ENCODE peak calls at places on chromosome 5, in seven cellular contexts. E is left ventricle myocardium inferior; V is small intestine; H is effector memory CD4-positive, alpha-beta T cell; X is body of pancreas; N is heart left ventricle; K is transverse colon. I is an unnamed sample. For H3K4me1 and H3K36me3, the result is how much of the 10 kb centered on the place peaks cover.

GRCh38 chr5:37668524-37669047 is 171.3 kb downstream of the GDNF start:
- DNase-seq in E (no peak), V (peak), H (no peak), X (peak), N (no peak), K (peak), I (no peak)

GRCh38 chr5:144815131-144815530 is 644.5 kb downstream of the KCTD16 start:
- DNase-seq in E (no peak), V (no peak), H (no peak), X (no peak), N (no peak), K (no peak), I (no peak)

GRCh38 chr5:73740274-73740790 is 114.3 kb downstream of the ARHGEF28 start:
- DNase-seq in E (no peak), V (no peak), H (no peak), X (no peak), N (no peak), K (no peak), I (no peak)

GRCh38 chr5:122182491-122182921 is 53.2 kb downstream of the ZNF474 start:
- DNase-seq in E (peak), V (no peak), H (no peak), X (no peak), N (no peak), K (peak), I (no peak)

GRCh38 chr5:6604946-6605345 is 27.9 kb downstream of the NSUN2 start:
- DNase-seq in E (no peak), V (no peak), H (no peak), X (no peak), N (no peak), K (no peak), I (no peak)

GRCh38 chr5:173178369-173178910 is 34.1 kb downstream of the BNIP1 start:
- DNase-seq in E (no peak), V (peak), H (no peak), X (no peak), N (no peak), K (no peak), I (no peak)

GRCh38 chr5:65307088-65307487 is 174.6 kb downstream of the ADAMTS6 start:
- DNase-seq in E (no peak), V (no peak), H (no peak), X (no peak), N (no peak), K (no peak), I (no peak)

GRCh38 chr5:11164456-11165286 is 403.6 kb upstream of the DAP start:
- DNase-seq in E (no peak), V (no peak), H (no peak), X (no peak), N (no peak), K (no peak), I (no peak)

GRCh38 chr5:135307143-135307903 is 91.7 kb downstream of the MACROH2A1 start:
- DNase-seq in E (no peak), V (no peak), H (no peak), X (no peak), N (no peak), K (no peak), I (no peak)

GRCh38 chr5:142994242-142994641 is 224.1 kb downstream of the ARHGAP26 start:
- DNase-seq in E (no peak), V (no peak), H (no peak), X (no peak), N (no peak), K (no peak), I (no peak)

GRCh38 chr5:1152156-1152555 is 40.3 kb upstream of the SLC12A7 start:
- DNase-seq in E (no peak), V (no peak), H (no peak), X (no peak), N (no peak), K (no peak), I (no peak)

GRCh38 chr5:76591366-76591765 is 31.8 kb downstream of the F2RL2 start:
- DNase-seq in E (no peak), V (no peak), H (no peak), X (no peak), N (no peak), K (no peak), I (no peak)

GRCh38 chr5:55331321-55331720 is 23.5 kb downstream of the MTREX start:
- DNase-seq in E (no peak), V (no peak), H (no peak), X (no peak), N (no peak), K (no peak), I (no peak)

GRCh38 chr5:113846941-113847340 is 333.4 kb downstream of the YTHDC2 start:
- DNase-seq in E (no peak), V (no peak), H (no peak), X (no peak), N (no peak), K (no peak), I (no peak)

GRCh38 chr5:43290726-43291125 is 22.5 kb downstream of the HMGCS1 start:
- DNase-seq in E (no peak), V (no peak), H (no peak), X (no peak), N (no peak), K (no peak), I (no peak)

GRCh38 chr5:97243352-97243751 is 60.3 kb upstream of the RIOK2 start:
- DNase-seq in E (no peak), V (no peak), H (no peak), X (no peak), N (no peak), K (no peak), I (no peak)

GRCh38 chr5:109816732-109817131 is 127.0 kb downstream of the MAN2A1 start:
- DNase-seq in E (no peak), V (no peak), H (no peak), X (no peak), N (no peak), K (no peak), I (no peak)

GRCh38 chr5:107783551-107783950 is 112.8 kb upstream of the EFNA5 start:
- DNase-seq in E (no peak), V (no peak), H (no peak), X (no peak), N (no peak), K (no peak), I (no peak)

GRCh38 chr5:58314356-58315045 is 145.4 kb downstream of the PLK2 start:
- DNase-seq in E (no peak), V (no peak), H (no peak), X (no peak), N (no peak), K (no peak), I (no peak)

GRCh38 chr5:35246411-35246810 is 16.1 kb upstream of the PRLR start:
- DNase-seq in E (no peak), V (peak), H (no peak), X (peak), N (no peak), K (peak), I (no peak)

GRCh38 chr5:172090976-172091547 is 84.6 kb upstream of the FBXW11 start:
- DNase-seq in E (no peak), V (no peak), H (no peak), X (no peak), N (no peak), K (no peak), I (no peak)

GRCh38 chr5:157327771-157328170 is 61.8 kb downstream of the CYFIP2 start:
- DNase-seq in E (no peak), V (peak), H (no peak), X (no peak), N (no peak), K (no peak), I (no peak)

GRCh38 chr5:171601266-171601881 is 181.9 kb downstream of the FGF18 start:
- DNase-seq in E (no peak), V (no peak), H (no peak), X (no peak), N (no peak), K (no peak), I (no peak)

GRCh38 chr5:139183502-139183901 is 14.7 kb downstream of the SIL1 start:
- DNase-seq in E (no peak), V (no peak), H (no peak), X (peak), N (no peak), K (no peak), I (no peak)

GRCh38 chr5:139182528-139183296 is 15.5 kb downstream of the SIL1 start:
- DNase-seq in E (no peak), V (no peak), H (no peak), X (no peak), N (no peak), K (no peak), I (no peak)

GRCh38 chr5:139186752-139187326 is 11.3 kb downstream of the SIL1 start:
- DNase-seq in E (no peak), V (no peak), H (no peak), X (no peak), N (no peak), K (peak), I (no peak)

GRCh38 chr5:139186293-139186692 is 11.9 kb downstream of the SIL1 start:
- DNase-seq in E (no peak), V (no peak), H (no peak), X (no peak), N (no peak), K (no peak), I (no peak)

GRCh38 chr5:139185589-139185988 is 12.6 kb downstream of the SIL1 start:
- DNase-seq in E (no peak), V (no peak), H (no peak), X (no peak), N (no peak), K (no peak), I (no peak)
- H3K4me1 ChIP-seq in E (half or more), V (under half), H (under half), X (half or more), N (half or more), K (under half), I (under half)

GRCh38 chr5:150729859-150730258 is 29.0 kb downstream of the DCTN4 start:
- DNase-seq in E (no peak), V (no peak), H (no peak), X (no peak), N (no peak), K (no peak), I (no peak)

GRCh38 chr5:150731669-150732068 is 27.1 kb downstream of the DCTN4 start:
- DNase-seq in E (no peak), V (no peak), H (no peak), X (no peak), N (no peak), K (no peak), I (no peak)

GRCh38 chr5:150738862-150739261 is 20.0 kb downstream of the DCTN4 start:
- DNase-seq in E (no peak), V (no peak), H (no peak), X (no peak), N (no peak), K (no peak), I (no peak)

GRCh38 chr5:150734579-150735384 is 24.0 kb downstream of the DCTN4 start:
- DNase-seq in E (peak), V (peak), H (no peak), X (peak), N (peak), K (peak), I (no peak)
- H3K36me3 ChIP-seq in E (half or more), V (under half), H (under half), X (under half), N (under half), K (under half), I (half or more)

GRCh38 chr5:139659673-139660072 is 11.5 kb downstream of the CXXC5 start:
- DNase-seq in E (no peak), V (no peak), H (no peak), X (peak), N (no peak), K (no peak), I (peak)
- H3K4me1 ChIP-seq in E (half or more), V (under half), H (under half), X (half or more), N (half or more), K (half or more), I (half or more)

DNA sequence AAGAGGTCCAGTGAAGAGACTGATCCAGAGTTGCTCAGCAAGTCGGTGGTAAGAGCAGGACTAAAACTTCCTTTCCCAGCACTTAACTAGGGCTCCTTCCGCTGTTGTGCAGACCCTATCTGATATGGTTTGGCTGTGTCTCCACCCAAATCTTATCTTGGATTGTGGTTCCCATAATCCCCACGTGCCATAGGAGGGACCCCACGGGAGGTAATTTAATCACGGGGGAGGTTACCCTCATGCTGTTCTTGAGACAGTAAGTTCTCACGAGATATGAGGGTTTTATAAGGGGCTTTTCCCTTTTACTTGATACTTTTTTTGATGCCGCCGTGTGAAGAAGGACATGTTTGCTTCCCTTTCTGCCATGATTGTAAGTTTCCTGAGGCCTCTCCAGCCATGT is 221.9 kb upstream of the GLRA1 start:
- DNase-seq in E (no peak), V (no peak), H (no peak), X (no peak), N (no peak), K (no peak), I (no peak)
- H3K36me3 ChIP-seq in E (under half), V (under half), H (under half), X (under half), N (under half), K (under half), I (under half)

DNA sequence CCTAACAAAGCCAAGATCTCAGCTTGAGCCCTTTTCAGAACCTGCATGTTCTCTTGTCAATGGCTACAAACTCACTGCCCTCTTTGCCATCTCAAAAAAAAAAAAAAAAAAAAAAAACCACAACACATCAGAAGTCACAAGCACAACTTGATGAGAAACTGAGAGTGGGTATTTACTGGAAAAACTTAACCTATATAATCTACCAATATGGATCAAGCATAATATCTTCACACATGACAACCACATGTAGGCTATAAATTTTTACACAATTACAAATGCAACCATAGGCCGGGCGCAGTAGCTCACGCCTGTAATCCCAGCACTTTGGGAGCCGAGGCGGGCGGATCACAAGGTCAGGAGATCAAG is 9.0 kb downstream of the MTMR12 start:
- DNase-seq in E (no peak), V (no peak), H (no peak), X (no peak), N (no peak), K (no peak), I (no peak)
- H3K4me1 ChIP-seq in E (half or more), V (under half), H (under half), X (half or more), N (under half), K (under half), I (under half)

I was measured in BE2C.